ENCODE peak calls at places on chromosomes 16 and 17, in five cellular contexts. T is AG04450, R is cardiac muscle cell, C is spleen, W is A549. Y is an unnamed sample.

GRCh38 chr16:50310308-50311133 is 44.2 kb downstream of the ADCY7 start:
- DNase-seq in C (peak), T (no peak), R (no peak), W (no peak), Y (peak)

GRCh38 chr17:81374890-81375289 is 20.4 kb upstream of the BAHCC1 start:
- DNase-seq in W (no peak), R (no peak), C (no peak), T (no peak), Y (no peak)

GRCh38 chr17:13776027-13776551 is 174.4 kb upstream of the HS3ST3A1 start:
- DNase-seq in W (no peak), T (no peak), R (peak), C (no peak), Y (no peak)

GRCh38 chr17:48311324-48311723 is 118.7 kb downstream of the SKAP1 start:
- DNase-seq in R (no peak), W (no peak), T (no peak), C (no peak), Y (no peak)

GRCh38 chr17:34527908-34528470 is 51.4 kb upstream of the TMEM132E start:
- DNase-seq in R (peak), W (peak), C (no peak), T (no peak), Y (no peak)

GRCh38 chr17:39863918-39864746 is at the start of gene IKZF3:
- DNase-seq in T (no peak), C (peak), R (peak), W (peak), Y (no peak)

GRCh38 chr16:67939507-67940435 is 3.1 kb upstream of the PSMB10 start:
- DNase-seq in R (no peak), C (peak), W (no peak), T (no peak), Y (no peak)

GRCh38 chr16:4042581-4042980 is 73.7 kb downstream of the ADCY9 start:
- DNase-seq in R (no peak), C (no peak), T (no peak), W (no peak), Y (no peak)

GRCh38 chr16:11602321-11602720 is 15.6 kb upstream of the LITAF start:
- DNase-seq in W (no peak), C (no peak), T (no peak), R (no peak), Y (no peak)

GRCh38 chr16:22727285-22728166 is 86.4 kb upstream of the HS3ST2 start:
- DNase-seq in C (no peak), T (no peak), R (no peak), W (no peak), Y (no peak)

GRCh38 chr17:52465407-52465806 is 306.9 kb upstream of the CA10 start:
- DNase-seq in C (no peak), T (no peak), R (no peak), W (no peak), Y (no peak)

DNA sequence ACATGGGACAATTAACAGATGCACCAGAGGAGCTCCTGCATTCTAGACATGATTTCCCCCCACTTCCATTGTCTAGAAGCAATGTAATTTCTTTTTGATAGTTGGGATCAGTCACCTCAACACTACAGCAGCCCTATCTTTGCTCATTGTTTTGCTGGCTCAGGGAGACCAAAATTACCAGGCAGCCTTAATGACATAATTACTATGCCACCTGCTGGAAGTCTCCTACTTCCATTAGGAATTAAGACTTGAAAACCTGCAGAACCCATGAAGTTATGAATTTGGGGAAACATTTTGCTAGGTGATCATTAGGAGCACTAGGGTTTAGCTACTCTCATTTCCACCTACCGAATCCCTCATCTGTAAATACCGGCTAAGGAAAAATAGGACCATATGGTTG is 312.0 kb upstream of the CA10 start:
- DNase-seq in R (no peak), C (no peak), W (no peak), T (no peak), Y (no peak)
- TF ChIP-seq CTCF in R (no peak), C (no peak), W (no peak), T (no peak), Y (no peak)

GRCh38 chr16:14041164-14041563 is 30.0 kb upstream of the MRTFB start:
- DNase-seq in R (no peak), T (no peak), C (no peak), W (no peak), Y (no peak)
- TF ChIP-seq CTCF in R (no peak), T (no peak), C (no peak), W (no peak), Y (no peak)

GRCh38 chr17:7186241-7186640 is 7.1 kb upstream of the ASGR1 start:
- DNase-seq in C (no peak), R (no peak), W (peak), T (no peak), Y (no peak)
- TF ChIP-seq CTCF in C (no peak), R (peak), W (no peak), T (peak), Y (no peak)

GRCh38 chr17:62927083-62927482 is 39.0 kb upstream of the TANC2 start:
- DNase-seq in C (no peak), T (no peak), R (no peak), W (no peak), Y (no peak)

GRCh38 chr17:62923515-62924150 is 42.4 kb upstream of the TANC2 start:
- DNase-seq in T (no peak), R (no peak), W (no peak), C (no peak), Y (peak)

GRCh38 chr17:62921837-62922236 is 44.2 kb upstream of the TANC2 start:
- DNase-seq in R (no peak), W (no peak), C (no peak), T (no peak), Y (peak)

GRCh38 chr17:62929320-62929719 is 36.7 kb upstream of the TANC2 start:
- DNase-seq in C (no peak), R (no peak), T (no peak), W (no peak), Y (peak)

GRCh38 chr17:62925267-62925836 is 40.7 kb upstream of the TANC2 start:
- DNase-seq in W (no peak), T (no peak), R (no peak), C (no peak), Y (no peak)
- TF ChIP-seq CTCF in W (no peak), T (no peak), R (no peak), C (no peak), Y (no peak)

DNA sequence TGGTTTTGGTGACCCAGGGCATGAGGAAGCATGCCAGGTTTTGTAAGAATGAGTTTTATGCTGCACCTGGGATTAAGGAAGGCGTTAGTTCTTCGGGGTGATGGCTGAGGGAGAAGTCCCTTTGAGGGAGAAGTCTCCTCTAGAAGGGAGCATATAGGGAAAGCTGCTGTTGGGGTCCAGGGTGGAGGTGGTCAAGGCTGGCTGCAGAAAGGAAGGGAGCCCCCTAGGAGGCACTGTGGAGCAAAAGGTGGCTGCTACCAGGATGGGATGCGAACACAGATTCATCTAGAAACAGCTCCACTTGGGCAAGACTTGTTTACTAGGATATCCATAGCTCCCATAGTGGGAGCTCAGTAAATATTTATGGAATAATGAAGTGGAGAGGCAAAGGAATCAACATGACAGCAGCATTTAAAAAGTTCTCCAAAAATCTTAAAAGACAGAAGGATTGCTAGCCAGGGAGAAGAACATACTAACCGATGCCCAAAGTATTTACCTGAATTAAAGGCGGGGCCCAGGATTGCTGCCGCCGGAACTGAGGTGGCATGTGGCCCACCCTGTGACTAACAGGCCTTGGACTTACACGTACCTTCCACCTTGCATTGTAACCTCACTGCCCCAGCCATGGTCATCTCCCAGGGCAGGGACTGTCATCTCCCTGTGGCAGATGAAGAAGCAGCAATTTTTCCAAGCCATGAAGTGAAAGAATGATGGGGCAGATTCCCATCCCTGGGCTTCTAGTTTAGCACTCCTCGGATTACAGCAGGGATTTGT is 7.1 kb upstream of the LPCAT2 start:
- DNase-seq in W (no peak), C (no peak), T (no peak), R (no peak), Y (no peak)
- TF ChIP-seq CTCF in W (no peak), C (no peak), T (peak), R (peak), Y (peak)

GRCh38 chr16:55843105-55843395 is 10.2 kb upstream of the CES1 start:
- DNase-seq in T (no peak), R (no peak), W (no peak), C (no peak), Y (no peak)
- TF ChIP-seq CTCF in T (no peak), R (no peak), W (no peak), C (peak), Y (peak)